ENCODE peak calls at places on chromosomes 6 and 20, in four cellular contexts. Q is body of pancreas, D is NCI-H1092, O is left colon. M is an unnamed sample.
A peak's percentile ranks its signal among the peaks of the same experiment; 100 is the strongest.

GRCh38 chr6:11575408-11576033 is 38.0 kb downstream of the TMEM170B start:
- DNase-seq in D (no peak), Q (peak; percentile 70), O (peak; percentile 45), M (peak; percentile 94)

GRCh38 chr6:32852844-32853540 is 512 bp downstream of the TAP1 start:
- DNase-seq in Q (peak; percentile 62), O (peak; percentile 67), D (no peak), M (peak; percentile 40)

GRCh38 chr6:46078294-46078693 is 51.5 kb upstream of the ENPP4 start:
- DNase-seq in D (no peak), O (no peak), Q (no peak), M (no peak)

GRCh38 chr20:3848565-3848964 is 1.9 kb downstream of the MAVS start:
- DNase-seq in D (no peak), O (no peak), Q (no peak), M (no peak)

GRCh38 chr6:133983099-133983939 is 30.3 kb downstream of the TBPL1 start:
- DNase-seq in Q (no peak), D (no peak), O (no peak), M (peak; percentile 91)

GRCh38 chr6:130674604-130675003 is 152.6 kb upstream of the SMLR1 start:
- DNase-seq in D (no peak), O (no peak), Q (no peak), M (no peak)

GRCh38 chr20:17479041-17479657 is 52.0 kb downstream of the BFSP1 start:
- DNase-seq in Q (no peak), D (no peak), O (no peak), M (no peak)

GRCh38 chr6:4879724-4880372 is 103.6 kb downstream of the CDYL start:
- DNase-seq in D (no peak), O (peak; percentile 39), Q (no peak), M (no peak)

M was measured in AML-193.